ENCODE peak calls at places on chromosomes 1 and 21, in seven cellular contexts. One of them, this sample, is unnamed.

GRCh38 chr1:157852476-157852875 is 10.9 kb upstream of the CD5L start:
- DNase-seq in endothelial cell of umbilical vein: no peak
- DNase-seq in Kasumi-1: no peak
- DNase-seq in MCF 10A: peak; percentile 30
- DNase-seq in GM03348: no peak
- DNase-seq in HEK293T: no peak
- DNase-seq in small intestine: no peak
- DNase-seq in this sample: no peak

GRCh38 chr1:6157528-6158174 is 22.5 kb downstream of the CHD5 start:
- DNase-seq in GM03348: no peak
- DNase-seq in MCF 10A: peak; percentile 92
- DNase-seq in Kasumi-1: no peak
- DNase-seq in endothelial cell of umbilical vein: no peak
- DNase-seq in HEK293T: no peak
- DNase-seq in small intestine: peak; percentile 14
- DNase-seq in this sample: no peak

GRCh38 chr21:41680444-41681335 is 86.2 kb downstream of the RIPK4 start:
- DNase-seq in small intestine: no peak
- DNase-seq in Kasumi-1: no peak
- DNase-seq in endothelial cell of umbilical vein: no peak
- DNase-seq in MCF 10A: no peak
- DNase-seq in GM03348: no peak
- DNase-seq in HEK293T: no peak
- DNase-seq in this sample: no peak

GRCh38 chr21:25462517-25462971 is 144.7 kb downstream of the MRPL39 start:
- DNase-seq in MCF 10A: no peak
- DNase-seq in HEK293T: no peak
- DNase-seq in small intestine: no peak
- DNase-seq in Kasumi-1: no peak
- DNase-seq in endothelial cell of umbilical vein: peak; percentile 16
- DNase-seq in GM03348: no peak
- DNase-seq in this sample: no peak

GRCh38 chr1:24636661-24637357 is 6.3 kb upstream of the SRRM1 start:
- DNase-seq in Kasumi-1: no peak
- DNase-seq in MCF 10A: no peak
- DNase-seq in GM03348: no peak
- DNase-seq in HEK293T: no peak
- DNase-seq in endothelial cell of umbilical vein: no peak
- DNase-seq in small intestine: no peak
- DNase-seq in this sample: no peak

GRCh38 chr1:3903141-3904005 is 3.3 kb upstream of the C1orf174 start:
- DNase-seq in MCF 10A: no peak
- DNase-seq in GM03348: no peak
- DNase-seq in HEK293T: no peak
- DNase-seq in endothelial cell of umbilical vein: no peak
- DNase-seq in small intestine: peak; percentile 65
- DNase-seq in Kasumi-1: no peak
- DNase-seq in this sample: no peak

GRCh38 chr21:30563630-30564029 is 2.5 kb upstream of the KRTAP19-7 start:
- DNase-seq in endothelial cell of umbilical vein: no peak
- DNase-seq in MCF 10A: no peak
- DNase-seq in Kasumi-1: no peak
- DNase-seq in HEK293T: no peak
- DNase-seq in GM03348: no peak
- DNase-seq in small intestine: no peak
- DNase-seq in this sample: no peak

GRCh38 chr1:241838831-241839365 is 9.1 kb upstream of the EXO1 start:
- DNase-seq in endothelial cell of umbilical vein: no peak
- DNase-seq in GM03348: no peak
- DNase-seq in MCF 10A: no peak
- DNase-seq in small intestine: no peak
- DNase-seq in HEK293T: no peak
- DNase-seq in Kasumi-1: no peak
- DNase-seq in this sample: no peak

GRCh38 chr1:203366476-203366875 is 15.6 kb upstream of the FMOD start:
- DNase-seq in small intestine: no peak
- DNase-seq in HEK293T: no peak
- DNase-seq in endothelial cell of umbilical vein: no peak
- DNase-seq in GM03348: no peak
- DNase-seq in MCF 10A: no peak
- DNase-seq in Kasumi-1: no peak
- DNase-seq in this sample: peak; percentile 46

GRCh38 chr1:230332429-230333088 is 93.6 kb downstream of the PGBD5 start:
- DNase-seq in endothelial cell of umbilical vein: no peak
- DNase-seq in MCF 10A: no peak
- DNase-seq in HEK293T: no peak
- DNase-seq in small intestine: no peak
- DNase-seq in Kasumi-1: no peak
- DNase-seq in GM03348: no peak
- DNase-seq in this sample: no peak

GRCh38 chr21:45264919-45265515 is 22.7 kb downstream of the POFUT2 start:
- DNase-seq in MCF 10A: no peak
- DNase-seq in small intestine: no peak
- DNase-seq in HEK293T: no peak
- DNase-seq in endothelial cell of umbilical vein: no peak
- DNase-seq in Kasumi-1: no peak
- DNase-seq in GM03348: no peak
- DNase-seq in this sample: no peak

GRCh38 chr1:18452550-18452949 is 28.2 kb upstream of the KLHDC7A start:
- DNase-seq in MCF 10A: peak; percentile 29
- DNase-seq in Kasumi-1: no peak
- DNase-seq in GM03348: no peak
- DNase-seq in endothelial cell of umbilical vein: no peak
- DNase-seq in small intestine: peak; percentile 25
- DNase-seq in HEK293T: peak; percentile 58
- DNase-seq in this sample: no peak

This sample was measured in hepatic stellate cell.